ENCODE peak calls at places on chromosomes 11 and 22, in eight cellular contexts. One of them, this sample, is unnamed.

GRCh38 chr22:26606611-26607010 is 11.2 kb downstream of the CRYBB1 start:
- DNase-seq in occipital lobe: no peak
- DNase-seq in nucleus accumbens: no peak
- DNase-seq in LoVo: no peak
- DNase-seq in GM12891: no peak
- DNase-seq in tibial artery: no peak
- DNase-seq in NCI-H1105: no peak
- DNase-seq in Right ventricle myocardium superior: no peak
- DNase-seq in this sample: peak; percentile 29

GRCh38 chr11:44868455-44869421 is 81.9 kb downstream of the TP53I11 start:
- DNase-seq in occipital lobe: no peak
- DNase-seq in nucleus accumbens: no peak
- DNase-seq in LoVo: no peak
- DNase-seq in GM12891: no peak
- DNase-seq in tibial artery: no peak
- DNase-seq in NCI-H1105: no peak
- DNase-seq in Right ventricle myocardium superior: no peak
- DNase-seq in this sample: no peak

GRCh38 chr22:36445158-36445668 is 36.2 kb downstream of the TXN2 start:
- DNase-seq in occipital lobe: no peak
- DNase-seq in nucleus accumbens: no peak
- DNase-seq in LoVo: no peak
- DNase-seq in GM12891: no peak
- DNase-seq in tibial artery: no peak
- DNase-seq in NCI-H1105: no peak
- DNase-seq in Right ventricle myocardium superior: peak; percentile 75
- DNase-seq in this sample: no peak

GRCh38 chr22:25845985-25846745 is 104.2 kb downstream of the MYO18B start:
- DNase-seq in occipital lobe: no peak
- DNase-seq in nucleus accumbens: no peak
- DNase-seq in LoVo: no peak
- DNase-seq in GM12891: peak; percentile 31
- DNase-seq in tibial artery: no peak
- DNase-seq in NCI-H1105: no peak
- DNase-seq in Right ventricle myocardium superior: no peak
- DNase-seq in this sample: no peak

GRCh38 chr11:128235958-128236357 is 351.4 kb downstream of the ETS1 start:
- DNase-seq in occipital lobe: no peak
- DNase-seq in nucleus accumbens: no peak
- DNase-seq in LoVo: no peak
- DNase-seq in GM12891: no peak
- DNase-seq in tibial artery: no peak
- DNase-seq in NCI-H1105: peak; percentile 60
- DNase-seq in Right ventricle myocardium superior: no peak
- DNase-seq in this sample: no peak

GRCh38 chr11:17974246-17974645 is 38.6 kb downstream of the SERGEF start:
- DNase-seq in occipital lobe: peak; percentile 13
- DNase-seq in nucleus accumbens: no peak
- DNase-seq in LoVo: no peak
- DNase-seq in GM12891: no peak
- DNase-seq in tibial artery: no peak
- DNase-seq in NCI-H1105: no peak
- DNase-seq in Right ventricle myocardium superior: no peak
- DNase-seq in this sample: no peak

GRCh38 chr11:127866109-127866508 is 721.2 kb downstream of the ETS1 start:
- DNase-seq in occipital lobe: no peak
- DNase-seq in nucleus accumbens: no peak
- DNase-seq in LoVo: no peak
- DNase-seq in GM12891: no peak
- DNase-seq in tibial artery: no peak
- DNase-seq in NCI-H1105: no peak
- DNase-seq in Right ventricle myocardium superior: no peak
- DNase-seq in this sample: no peak

GRCh38 chr11:92475824-92476223 is 251.2 kb downstream of the FAT3 start:
- DNase-seq in occipital lobe: no peak
- DNase-seq in nucleus accumbens: no peak
- DNase-seq in LoVo: no peak
- DNase-seq in GM12891: no peak
- DNase-seq in tibial artery: no peak
- DNase-seq in NCI-H1105: no peak
- DNase-seq in Right ventricle myocardium superior: no peak
- DNase-seq in this sample: no peak

GRCh38 chr22:44571566-44572413 is 73.8 kb upstream of the RTL6 start:
- DNase-seq in occipital lobe: no peak
- DNase-seq in nucleus accumbens: no peak
- DNase-seq in LoVo: no peak
- DNase-seq in GM12891: no peak
- DNase-seq in tibial artery: peak; percentile 44
- DNase-seq in NCI-H1105: no peak
- DNase-seq in Right ventricle myocardium superior: no peak
- DNase-seq in this sample: no peak

GRCh38 chr11:133047036-133047800 is 485.1 kb downstream of the OPCML start:
- DNase-seq in occipital lobe: no peak
- DNase-seq in nucleus accumbens: peak; percentile 30
- DNase-seq in LoVo: no peak
- DNase-seq in GM12891: no peak
- DNase-seq in tibial artery: no peak
- DNase-seq in NCI-H1105: no peak
- DNase-seq in Right ventricle myocardium superior: no peak
- DNase-seq in this sample: no peak

GRCh38 chr11:61123775-61124571 is 21.7 kb downstream of the CD5 start:
- DNase-seq in occipital lobe: no peak
- DNase-seq in nucleus accumbens: no peak
- DNase-seq in LoVo: no peak
- DNase-seq in GM12891: no peak
- DNase-seq in tibial artery: no peak
- DNase-seq in NCI-H1105: no peak
- DNase-seq in Right ventricle myocardium superior: no peak
- DNase-seq in this sample: no peak

GRCh38 chr11:13277719-13278619 is at the start of gene BMAL1:
- DNase-seq in occipital lobe: no peak
- DNase-seq in nucleus accumbens: peak; percentile 49
- DNase-seq in LoVo: no peak
- DNase-seq in GM12891: peak; percentile 38
- DNase-seq in tibial artery: peak; percentile 85
- DNase-seq in NCI-H1105: no peak
- DNase-seq in Right ventricle myocardium superior: peak; percentile 80
- DNase-seq in this sample: peak; percentile 20

GRCh38 chr11:114195981-114196731 is 100.0 kb upstream of the NNMT start:
- DNase-seq in occipital lobe: no peak
- DNase-seq in nucleus accumbens: no peak
- DNase-seq in LoVo: no peak
- DNase-seq in GM12891: no peak
- DNase-seq in tibial artery: peak; percentile 61
- DNase-seq in NCI-H1105: no peak
- DNase-seq in Right ventricle myocardium superior: no peak
- DNase-seq in this sample: peak; percentile 67

GRCh38 chr11:125626381-125626950 is 1.5 kb downstream of the CHEK1 start:
- DNase-seq in occipital lobe: no peak
- DNase-seq in nucleus accumbens: no peak
- DNase-seq in LoVo: peak; percentile 19
- DNase-seq in GM12891: peak; percentile 10
- DNase-seq in tibial artery: no peak
- DNase-seq in NCI-H1105: peak; percentile 64
- DNase-seq in Right ventricle myocardium superior: no peak
- DNase-seq in this sample: no peak

GRCh38 chr22:42763965-42764480 is 43.4 kb upstream of the A4GALT start:
- DNase-seq in occipital lobe: no peak
- DNase-seq in nucleus accumbens: peak; percentile 22
- DNase-seq in LoVo: no peak
- DNase-seq in GM12891: no peak
- DNase-seq in tibial artery: no peak
- DNase-seq in NCI-H1105: no peak
- DNase-seq in Right ventricle myocardium superior: no peak
- DNase-seq in this sample: no peak

GRCh38 chr11:8356216-8356615 is 92.5 kb upstream of the LMO1 start:
- DNase-seq in occipital lobe: no peak
- DNase-seq in nucleus accumbens: no peak
- DNase-seq in LoVo: no peak
- DNase-seq in GM12891: no peak
- DNase-seq in tibial artery: no peak
- DNase-seq in NCI-H1105: no peak
- DNase-seq in Right ventricle myocardium superior: no peak
- DNase-seq in this sample: no peak

GRCh38 chr22:46432164-46433068 is 96.9 kb downstream of the TRMU start:
- DNase-seq in occipital lobe: no peak
- DNase-seq in nucleus accumbens: no peak
- DNase-seq in LoVo: peak; percentile 4
- DNase-seq in GM12891: peak; percentile 46
- DNase-seq in tibial artery: no peak
- DNase-seq in NCI-H1105: no peak
- DNase-seq in Right ventricle myocardium superior: no peak
- DNase-seq in this sample: no peak

GRCh38 chr22:49958462-49958921 is 2.1 kb upstream of the PIM3 start:
- DNase-seq in occipital lobe: no peak
- DNase-seq in nucleus accumbens: no peak
- DNase-seq in LoVo: no peak
- DNase-seq in GM12891: no peak
- DNase-seq in tibial artery: peak; percentile 67
- DNase-seq in NCI-H1105: no peak
- DNase-seq in Right ventricle myocardium superior: peak; percentile 27
- DNase-seq in this sample: no peak

GRCh38 chr11:11978792-11979486 is 29.5 kb downstream of the DKK3 start:
- DNase-seq in occipital lobe: no peak
- DNase-seq in nucleus accumbens: no peak
- DNase-seq in LoVo: no peak
- DNase-seq in GM12891: no peak
- DNase-seq in tibial artery: peak; percentile 88
- DNase-seq in NCI-H1105: no peak
- DNase-seq in Right ventricle myocardium superior: peak; percentile 92
- DNase-seq in this sample: no peak

GRCh38 chr11:19377855-19378254 is 137.1 kb upstream of the E2F8 start:
- DNase-seq in occipital lobe: no peak
- DNase-seq in nucleus accumbens: no peak
- DNase-seq in LoVo: no peak
- DNase-seq in GM12891: no peak
- DNase-seq in tibial artery: no peak
- DNase-seq in NCI-H1105: no peak
- DNase-seq in Right ventricle myocardium superior: no peak
- DNase-seq in this sample: no peak

GRCh38 chr11:47123094-47123493 is 53.6 kb downstream of the ARFGAP2 start:
- DNase-seq in occipital lobe: no peak
- DNase-seq in nucleus accumbens: no peak
- DNase-seq in LoVo: no peak
- DNase-seq in GM12891: no peak
- DNase-seq in tibial artery: no peak
- DNase-seq in NCI-H1105: no peak
- DNase-seq in Right ventricle myocardium superior: no peak
- DNase-seq in this sample: no peak

GRCh38 chr22:50536231-50536630 is 6.4 kb upstream of the TYMP start:
- DNase-seq in occipital lobe: no peak
- DNase-seq in nucleus accumbens: no peak
- DNase-seq in LoVo: no peak
- DNase-seq in GM12891: no peak
- DNase-seq in tibial artery: no peak
- DNase-seq in NCI-H1105: no peak
- DNase-seq in Right ventricle myocardium superior: no peak
- DNase-seq in this sample: no peak

GRCh38 chr11:43575931-43576833 is 104.4 kb upstream of the HSD17B12 start:
- DNase-seq in occipital lobe: no peak
- DNase-seq in nucleus accumbens: no peak
- DNase-seq in LoVo: no peak
- DNase-seq in GM12891: no peak
- DNase-seq in tibial artery: no peak
- DNase-seq in NCI-H1105: no peak
- DNase-seq in Right ventricle myocardium superior: no peak
- DNase-seq in this sample: no peak

GRCh38 chr11:79160786-79161403 is 279.9 kb downstream of the TENM4 start:
- DNase-seq in occipital lobe: no peak
- DNase-seq in nucleus accumbens: no peak
- DNase-seq in LoVo: no peak
- DNase-seq in GM12891: no peak
- DNase-seq in tibial artery: no peak
- DNase-seq in NCI-H1105: no peak
- DNase-seq in Right ventricle myocardium superior: no peak
- DNase-seq in this sample: no peak

GRCh38 chr11:35524780-35525179 is 636 bp downstream of the PAMR1 start:
- DNase-seq in occipital lobe: no peak
- DNase-seq in nucleus accumbens: no peak
- DNase-seq in LoVo: no peak
- DNase-seq in GM12891: no peak
- DNase-seq in tibial artery: no peak
- DNase-seq in NCI-H1105: no peak
- DNase-seq in Right ventricle myocardium superior: no peak
- DNase-seq in this sample: no peak